ENCODE peak calls at places on chromosomes 16 and 17, in ten cellular contexts. One of them, this sample, is unnamed.

GRCh38 chr16:60478810-60479209 is 1557.4 kb downstream of the CDH8 start:
- DNase-seq in Calu3: no peak
- DNase-seq in WTC11: no peak
- DNase-seq in tibial nerve: no peak
- DNase-seq in fibroblast of mammary gland: no peak
- DNase-seq in left ventricle myocardium inferior: no peak
- DNase-seq in pancreas: no peak
- DNase-seq in transverse colon: no peak
- DNase-seq in HCT116: no peak
- DNase-seq in heart right ventricle: no peak
- DNase-seq in this sample: no peak

GRCh38 chr17:1322469-1322868 is 43.0 kb downstream of the TRARG1 start:
- DNase-seq in Calu3: no peak
- DNase-seq in WTC11: no peak
- DNase-seq in tibial nerve: no peak
- DNase-seq in fibroblast of mammary gland: no peak
- DNase-seq in left ventricle myocardium inferior: no peak
- DNase-seq in pancreas: no peak
- DNase-seq in transverse colon: no peak
- DNase-seq in HCT116: no peak
- DNase-seq in heart right ventricle: no peak
- DNase-seq in this sample: no peak

GRCh38 chr16:81366316-81366932 is 51.7 kb downstream of the GAN start:
- DNase-seq in Calu3: peak
- DNase-seq in WTC11: no peak
- DNase-seq in tibial nerve: peak
- DNase-seq in fibroblast of mammary gland: peak
- DNase-seq in left ventricle myocardium inferior: no peak
- DNase-seq in pancreas: no peak
- DNase-seq in transverse colon: no peak
- DNase-seq in HCT116: peak
- DNase-seq in heart right ventricle: no peak
- DNase-seq in this sample: peak

GRCh38 chr17:76593964-76594363 is 8.3 kb upstream of the ST6GALNAC2 start:
- DNase-seq in Calu3: no peak
- DNase-seq in WTC11: no peak
- DNase-seq in tibial nerve: no peak
- DNase-seq in fibroblast of mammary gland: no peak
- DNase-seq in left ventricle myocardium inferior: no peak
- DNase-seq in pancreas: no peak
- DNase-seq in transverse colon: no peak
- DNase-seq in HCT116: no peak
- DNase-seq in heart right ventricle: no peak
- DNase-seq in this sample: no peak

GRCh38 chr17:75460295-75460694 is 3.9 kb downstream of the TMEM94 start:
- DNase-seq in Calu3: no peak
- DNase-seq in WTC11: no peak
- DNase-seq in tibial nerve: no peak
- DNase-seq in fibroblast of mammary gland: no peak
- DNase-seq in left ventricle myocardium inferior: no peak
- DNase-seq in pancreas: no peak
- DNase-seq in transverse colon: no peak
- DNase-seq in HCT116: no peak
- DNase-seq in heart right ventricle: no peak
- DNase-seq in this sample: no peak

GRCh38 chr16:87206646-87207451 is 110.3 kb downstream of the C16orf95 start:
- DNase-seq in Calu3: no peak
- DNase-seq in WTC11: no peak
- DNase-seq in tibial nerve: no peak
- DNase-seq in fibroblast of mammary gland: peak
- DNase-seq in left ventricle myocardium inferior: peak
- DNase-seq in pancreas: no peak
- DNase-seq in transverse colon: no peak
- DNase-seq in HCT116: peak
- DNase-seq in heart right ventricle: no peak
- DNase-seq in this sample: peak

GRCh38 chr17:38868968-38869646 is 751 bp upstream of the LASP1 start:
- DNase-seq in Calu3: peak
- DNase-seq in WTC11: peak
- DNase-seq in tibial nerve: peak
- DNase-seq in fibroblast of mammary gland: peak
- DNase-seq in left ventricle myocardium inferior: peak
- DNase-seq in pancreas: peak
- DNase-seq in transverse colon: peak
- DNase-seq in HCT116: peak
- DNase-seq in heart right ventricle: peak
- DNase-seq in this sample: peak

GRCh38 chr17:43033947-43034622 is 9.1 kb downstream of the RND2 start:
- DNase-seq in Calu3: no peak
- DNase-seq in WTC11: peak
- DNase-seq in tibial nerve: no peak
- DNase-seq in fibroblast of mammary gland: no peak
- DNase-seq in left ventricle myocardium inferior: no peak
- DNase-seq in pancreas: no peak
- DNase-seq in transverse colon: no peak
- DNase-seq in HCT116: no peak
- DNase-seq in heart right ventricle: no peak
- DNase-seq in this sample: no peak

GRCh38 chr17:59105852-59106462 is 723 bp downstream of the TRIM37 start:
- DNase-seq in Calu3: peak
- DNase-seq in WTC11: no peak
- DNase-seq in tibial nerve: peak
- DNase-seq in fibroblast of mammary gland: peak
- DNase-seq in left ventricle myocardium inferior: peak
- DNase-seq in pancreas: peak
- DNase-seq in transverse colon: peak
- DNase-seq in HCT116: no peak
- DNase-seq in heart right ventricle: peak
- DNase-seq in this sample: peak

GRCh38 chr17:27430882-27431491 is 25.3 kb upstream of the KSR1 start:
- DNase-seq in Calu3: peak
- DNase-seq in WTC11: peak
- DNase-seq in tibial nerve: no peak
- DNase-seq in fibroblast of mammary gland: peak
- DNase-seq in left ventricle myocardium inferior: peak
- DNase-seq in pancreas: peak
- DNase-seq in transverse colon: peak
- DNase-seq in HCT116: peak
- DNase-seq in heart right ventricle: peak
- DNase-seq in this sample: peak

GRCh38 chr17:59853168-59853918 is 39.4 kb downstream of the TUBD1 start:
- DNase-seq in Calu3: peak
- DNase-seq in WTC11: peak
- DNase-seq in tibial nerve: no peak
- DNase-seq in fibroblast of mammary gland: peak
- DNase-seq in left ventricle myocardium inferior: no peak
- DNase-seq in pancreas: peak
- DNase-seq in transverse colon: peak
- DNase-seq in HCT116: no peak
- DNase-seq in heart right ventricle: no peak
- DNase-seq in this sample: peak

GRCh38 chr17:72122668-72123495 is 2.1 kb downstream of the SOX9 start:
- DNase-seq in Calu3: peak
- DNase-seq in WTC11: peak
- DNase-seq in tibial nerve: no peak
- DNase-seq in fibroblast of mammary gland: peak
- DNase-seq in left ventricle myocardium inferior: peak
- DNase-seq in pancreas: peak
- DNase-seq in transverse colon: peak
- DNase-seq in HCT116: no peak
- DNase-seq in heart right ventricle: peak
- DNase-seq in this sample: peak

GRCh38 chr17:19647697-19648474 is 665 bp upstream of the ALDH3A2 start:
- DNase-seq in Calu3: peak
- DNase-seq in WTC11: peak
- DNase-seq in tibial nerve: peak
- DNase-seq in fibroblast of mammary gland: peak
- DNase-seq in left ventricle myocardium inferior: peak
- DNase-seq in pancreas: peak
- DNase-seq in transverse colon: peak
- DNase-seq in HCT116: peak
- DNase-seq in heart right ventricle: peak
- DNase-seq in this sample: peak

DNA sequence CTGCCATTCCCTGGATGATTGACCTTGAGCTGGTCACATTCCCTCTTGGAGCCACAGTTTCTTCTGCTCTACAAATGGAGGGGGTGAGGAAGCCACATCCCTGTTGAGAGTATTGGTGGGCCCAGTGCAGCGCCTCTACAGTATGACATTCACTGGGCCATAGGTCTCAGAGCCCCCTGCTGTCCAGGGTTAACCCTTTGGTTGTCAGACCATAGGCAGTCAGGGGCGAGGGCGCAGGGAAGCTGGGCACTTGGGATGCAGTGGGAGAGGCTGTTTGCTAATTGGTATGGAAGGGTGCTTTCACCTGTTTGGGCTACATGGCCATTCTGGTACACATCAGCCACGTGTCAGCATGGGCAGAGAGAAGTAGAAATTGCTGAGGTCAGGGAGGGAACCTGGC is 27.3 kb upstream of the WFDC1 start:
- DNase-seq in Calu3: no peak
- DNase-seq in WTC11: no peak
- DNase-seq in tibial nerve: no peak
- DNase-seq in fibroblast of mammary gland: no peak
- DNase-seq in left ventricle myocardium inferior: no peak
- DNase-seq in pancreas: no peak
- DNase-seq in transverse colon: no peak
- DNase-seq in HCT116: no peak
- DNase-seq in heart right ventricle: no peak
- DNase-seq in this sample: no peak
- TF ChIP-seq CTCF in Calu3: no peak
- TF ChIP-seq CTCF in WTC11: no peak
- TF ChIP-seq CTCF in tibial nerve: no peak
- TF ChIP-seq CTCF in fibroblast of mammary gland: no peak
- TF ChIP-seq CTCF in left ventricle myocardium inferior: no peak
- TF ChIP-seq CTCF in pancreas: no peak
- TF ChIP-seq CTCF in transverse colon: no peak
- TF ChIP-seq CTCF in HCT116: no peak
- TF ChIP-seq CTCF in heart right ventricle: no peak
- TF ChIP-seq CTCF in this sample: no peak

GRCh38 chr17:79840204-79840988 is 1.2 kb upstream of the CBX4 start:
- DNase-seq in Calu3: no peak
- DNase-seq in WTC11: peak
- DNase-seq in tibial nerve: peak
- DNase-seq in fibroblast of mammary gland: peak
- DNase-seq in left ventricle myocardium inferior: peak
- DNase-seq in pancreas: peak
- DNase-seq in transverse colon: peak
- DNase-seq in HCT116: no peak
- DNase-seq in heart right ventricle: peak
- DNase-seq in this sample: peak
- TF ChIP-seq CTCF in Calu3: no peak
- TF ChIP-seq CTCF in WTC11: no peak
- TF ChIP-seq CTCF in tibial nerve: peak
- TF ChIP-seq CTCF in fibroblast of mammary gland: no peak
- TF ChIP-seq CTCF in left ventricle myocardium inferior: no peak
- TF ChIP-seq CTCF in pancreas: no peak
- TF ChIP-seq CTCF in transverse colon: peak
- TF ChIP-seq CTCF in HCT116: peak
- TF ChIP-seq CTCF in heart right ventricle: no peak
- TF ChIP-seq CTCF in this sample: peak

GRCh38 chr16:57866529-57866918 is 64.2 kb upstream of the KIFC3 start:
- DNase-seq in Calu3: no peak
- DNase-seq in WTC11: no peak
- DNase-seq in tibial nerve: no peak
- DNase-seq in fibroblast of mammary gland: no peak
- DNase-seq in left ventricle myocardium inferior: no peak
- DNase-seq in pancreas: no peak
- DNase-seq in transverse colon: no peak
- DNase-seq in HCT116: no peak
- DNase-seq in heart right ventricle: no peak
- DNase-seq in this sample: no peak

GRCh38 chr16:57867000-57867561 is 64.8 kb upstream of the KIFC3 start:
- DNase-seq in Calu3: no peak
- DNase-seq in WTC11: no peak
- DNase-seq in tibial nerve: no peak
- DNase-seq in fibroblast of mammary gland: no peak
- DNase-seq in left ventricle myocardium inferior: no peak
- DNase-seq in pancreas: no peak
- DNase-seq in transverse colon: no peak
- DNase-seq in HCT116: no peak
- DNase-seq in heart right ventricle: no peak
- DNase-seq in this sample: no peak

GRCh38 chr16:57865746-57866528 is 63.6 kb upstream of the KIFC3 start:
- DNase-seq in Calu3: no peak
- DNase-seq in WTC11: no peak
- DNase-seq in tibial nerve: no peak
- DNase-seq in fibroblast of mammary gland: no peak
- DNase-seq in left ventricle myocardium inferior: no peak
- DNase-seq in pancreas: no peak
- DNase-seq in transverse colon: no peak
- DNase-seq in HCT116: no peak
- DNase-seq in heart right ventricle: no peak
- DNase-seq in this sample: no peak

GRCh38 chr16:57862698-57863433 is 60.6 kb upstream of the KIFC3 start:
- DNase-seq in Calu3: no peak
- DNase-seq in WTC11: no peak
- DNase-seq in tibial nerve: no peak
- DNase-seq in fibroblast of mammary gland: no peak
- DNase-seq in left ventricle myocardium inferior: no peak
- DNase-seq in pancreas: no peak
- DNase-seq in transverse colon: peak
- DNase-seq in HCT116: no peak
- DNase-seq in heart right ventricle: no peak
- DNase-seq in this sample: no peak

GRCh38 chr16:57863434-57864160 is 61.3 kb upstream of the KIFC3 start:
- DNase-seq in Calu3: peak
- DNase-seq in WTC11: peak
- DNase-seq in tibial nerve: peak
- DNase-seq in fibroblast of mammary gland: peak
- DNase-seq in left ventricle myocardium inferior: peak
- DNase-seq in pancreas: peak
- DNase-seq in transverse colon: peak
- DNase-seq in HCT116: peak
- DNase-seq in heart right ventricle: peak
- DNase-seq in this sample: peak
- TF ChIP-seq CTCF in Calu3: peak
- TF ChIP-seq CTCF in WTC11: no peak
- TF ChIP-seq CTCF in tibial nerve: peak
- TF ChIP-seq CTCF in fibroblast of mammary gland: peak
- TF ChIP-seq CTCF in left ventricle myocardium inferior: peak
- TF ChIP-seq CTCF in pancreas: peak
- TF ChIP-seq CTCF in transverse colon: peak
- TF ChIP-seq CTCF in HCT116: peak
- TF ChIP-seq CTCF in heart right ventricle: peak
- TF ChIP-seq CTCF in this sample: peak

DNA sequence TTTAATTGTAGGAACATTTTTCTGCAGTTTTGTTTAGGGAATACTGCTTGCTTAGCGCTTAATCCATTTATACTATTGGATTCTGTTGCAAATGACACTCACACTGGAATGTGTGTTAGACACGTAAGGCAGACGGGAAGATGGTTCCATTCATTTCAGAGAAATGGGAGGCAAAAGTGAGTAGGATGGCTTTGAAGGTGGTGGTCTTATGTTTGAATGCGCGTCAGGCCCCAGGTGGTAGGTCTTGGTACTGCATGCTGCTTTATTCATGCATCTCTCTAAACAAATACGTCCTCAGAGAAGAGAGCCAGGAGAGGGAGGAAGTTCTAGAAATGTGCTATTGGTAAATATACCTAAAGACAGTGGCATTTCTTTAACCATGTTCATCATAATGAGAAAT is 997.6 kb upstream of the RBFOX1 start:
- DNase-seq in Calu3: peak
- DNase-seq in WTC11: peak
- DNase-seq in tibial nerve: no peak
- DNase-seq in fibroblast of mammary gland: peak
- DNase-seq in left ventricle myocardium inferior: no peak
- DNase-seq in pancreas: no peak
- DNase-seq in transverse colon: no peak
- DNase-seq in HCT116: no peak
- DNase-seq in heart right ventricle: no peak
- DNase-seq in this sample: peak
- TF ChIP-seq CTCF in Calu3: peak
- TF ChIP-seq CTCF in WTC11: peak
- TF ChIP-seq CTCF in tibial nerve: no peak
- TF ChIP-seq CTCF in fibroblast of mammary gland: peak
- TF ChIP-seq CTCF in left ventricle myocardium inferior: peak
- TF ChIP-seq CTCF in pancreas: peak
- TF ChIP-seq CTCF in transverse colon: peak
- TF ChIP-seq CTCF in HCT116: no peak
- TF ChIP-seq CTCF in heart right ventricle: peak
- TF ChIP-seq CTCF in this sample: peak

This sample was measured in choroid plexus epithelial cell.